ENCODE peak calls at places on chromosomes 12 and 14, in five cellular contexts. M is HT1080, E is Peyer's patch, L is HCEC 1CT, P is NCI-H524. O is an unnamed sample.

GRCh38 chr12:58540480-58541299 is 379.6 kb downstream of the LRIG3 start:
- DNase-seq in M (peak; percentile 77), E (peak; percentile 22), L (peak; percentile 86), P (peak; percentile 74), O (peak; percentile 64)

GRCh38 chr14:63045234-63045611 is at the start of gene KCNH5:
- DNase-seq in M (no peak), E (no peak), L (peak; percentile 26), P (peak; percentile 74), O (peak; percentile 17)

GRCh38 chr14:59632381-59632780 is 55.8 kb upstream of the CCDC175 start:
- DNase-seq in M (peak; percentile 38), E (no peak), L (peak; percentile 12), P (no peak), O (no peak)

GRCh38 chr12:7959278-7960063 is 23.5 kb upstream of the SLC2A3 start:
- DNase-seq in M (no peak), E (peak; percentile 72), L (no peak), P (no peak), O (no peak)

GRCh38 chr12:54596526-54596946 is 8.1 kb upstream of the PPP1R1A start:
- DNase-seq in M (peak; percentile 53), E (peak; percentile 44), L (peak; percentile 27), P (peak; percentile 38), O (peak; percentile 62)

GRCh38 chr14:77482422-77482821 is 16.2 kb downstream of the ISM2 start:
- DNase-seq in M (no peak), E (no peak), L (no peak), P (no peak), O (no peak)

GRCh38 chr12:108333898-108334699 is 5.0 kb downstream of the CMKLR1 start:
- DNase-seq in M (peak; percentile 72), E (no peak), L (peak; percentile 63), P (no peak), O (peak; percentile 35)

GRCh38 chr12:95117178-95117599 is 43.8 kb upstream of the NR2C1 start:
- DNase-seq in M (peak; percentile 83), E (peak; percentile 69), L (peak; percentile 75), P (peak; percentile 17), O (no peak)

GRCh38 chr14:100172811-100173210 is 13.4 kb upstream of the DEGS2 start:
- DNase-seq in M (no peak), E (no peak), L (no peak), P (no peak), O (no peak)

GRCh38 chr14:95048771-95049312 is 108.5 kb downstream of the DICER1 start:
- DNase-seq in M (no peak), E (no peak), L (no peak), P (no peak), O (no peak)

GRCh38 chr14:63388766-63389431 is 70.2 kb upstream of the GPHB5 start:
- DNase-seq in M (peak; percentile 47), E (peak; percentile 33), L (peak; percentile 56), P (peak; percentile 41), O (peak; percentile 72)

GRCh38 chr14:90388437-90388836 is 8.4 kb upstream of the CALM1 start:
- DNase-seq in M (peak; percentile 87), E (no peak), L (peak; percentile 74), P (peak; percentile 26), O (no peak)

GRCh38 chr12:47885012-47885501 is 19.7 kb downstream of the VDR start:
- DNase-seq in M (no peak), E (no peak), L (no peak), P (no peak), O (no peak)

GRCh38 chr12:96445743-96446655 is 43.4 kb upstream of the CFAP54 start:
- DNase-seq in M (peak; percentile 100), E (peak; percentile 37), L (peak; percentile 93), P (no peak), O (no peak)

GRCh38 chr12:46209914-46210834 is 58.7 kb downstream of the SLC38A1 start:
- DNase-seq in M (peak; percentile 32), E (peak; percentile 82), L (no peak), P (no peak), O (peak; percentile 37)

GRCh38 chr12:111312016-111312415 is 56.9 kb downstream of the PHETA1 start:
- DNase-seq in M (no peak), E (no peak), L (no peak), P (no peak), O (no peak)

GRCh38 chr12:128810182-128811127 is 13.3 kb downstream of the SLC15A4 start:
- DNase-seq in M (no peak), E (no peak), L (peak; percentile 25), P (no peak), O (peak; percentile 79)

GRCh38 chr12:54217774-54218221 is 29.0 kb upstream of the SMUG1 start:
- DNase-seq in M (no peak), E (peak; percentile 72), L (no peak), P (no peak), O (no peak)

GRCh38 chr14:89669209-89669608 is 252.2 kb upstream of the FOXN3 start:
- DNase-seq in M (no peak), E (no peak), L (no peak), P (no peak), O (no peak)

GRCh38 chr12:7093892-7094291 is 1.6 kb upstream of the C1R start:
- DNase-seq in M (no peak), E (no peak), L (no peak), P (no peak), O (peak; percentile 57)

GRCh38 chr14:101808020-101808641 is 46.6 kb downstream of the PPP2R5C start:
- DNase-seq in M (peak; percentile 46), E (no peak), L (no peak), P (peak; percentile 89), O (no peak)

GRCh38 chr12:97267166-97267565 is 195.4 kb upstream of the RMST start:
- DNase-seq in M (no peak), E (no peak), L (no peak), P (no peak), O (no peak)

GRCh38 chr12:42958271-42958674 is 368.7 kb upstream of the PRICKLE1 start:
- DNase-seq in M (peak; percentile 70), E (no peak), L (peak; percentile 61), P (no peak), O (no peak)